ENCODE peak calls at places on chromosomes 12 and 14, in seven cellular contexts. G is spleen, S is psoas muscle, U is GM23248, N is aorta, T is RWPE2, L is stomach. W is an unnamed sample.
A peak's percentile ranks its signal among the peaks of the same experiment; 100 is the strongest.

GRCh38 chr12:28374556-28374955 is 184.3 kb downstream of the CCDC91 start:
- DNase-seq in G (no peak), S (no peak), U (peak; percentile 44), N (no peak), T (no peak), L (no peak), W (no peak)

GRCh38 chr12:50971946-50972345 is 19.6 kb downstream of the HIGD1C start:
- DNase-seq in G (no peak), S (no peak), U (peak; percentile 59), N (no peak), T (no peak), L (no peak), W (no peak)

GRCh38 chr14:99654235-99655000 is 9.5 kb downstream of the HHIPL1 start:
- DNase-seq in G (no peak), S (no peak), U (peak; percentile 84), N (peak; percentile 77), T (no peak), L (peak; percentile 71), W (no peak)

GRCh38 chr12:91577586-91578539 is 395.2 kb upstream of the DCN start:
- DNase-seq in G (no peak), S (no peak), U (peak; percentile 61), N (no peak), T (no peak), L (no peak), W (no peak)

GRCh38 chr14:101562659-101563351 is 1.5 kb downstream of the DIO3 start:
- DNase-seq in G (peak; percentile 71), S (peak; percentile 33), U (no peak), N (no peak), T (no peak), L (no peak), W (no peak)

GRCh38 chr14:102659797-102660196 is 67.3 kb downstream of the RCOR1 start:
- DNase-seq in G (no peak), S (no peak), U (peak; percentile 83), N (no peak), T (no peak), L (no peak), W (no peak)

GRCh38 chr14:72894623-72895378 is 900 bp upstream of the DPF3 start:
- DNase-seq in G (no peak), S (peak; percentile 75), U (peak; percentile 30), N (no peak), T (no peak), L (no peak), W (no peak)

GRCh38 chr12:40208707-40209106 is 16.1 kb upstream of the LRRK2 start:
- DNase-seq in G (no peak), S (no peak), U (no peak), N (peak; percentile 59), T (no peak), L (no peak), W (no peak)

GRCh38 chr12:57842342-57843294 is 3.9 kb downstream of the CTDSP2 start:
- DNase-seq in G (no peak), S (no peak), U (peak; percentile 66), N (no peak), T (no peak), L (no peak), W (no peak)

GRCh38 chr12:94168041-94168440 is 19.7 kb downstream of the PLXNC1 start:
- DNase-seq in G (no peak), S (no peak), U (no peak), N (no peak), T (no peak), L (no peak), W (no peak)
- H3K27me3 ChIP-seq in G (no peaks in the 10 kb centered on the region), S (no peaks in the 10 kb centered on the region), U (no peaks in the 10 kb centered on the region), N (no peaks in the 10 kb centered on the region), T (peaks cover 20% of the 10 kb centered on the region), L (no peaks in the 10 kb centered on the region), W (no peaks in the 10 kb centered on the region)

DNA sequence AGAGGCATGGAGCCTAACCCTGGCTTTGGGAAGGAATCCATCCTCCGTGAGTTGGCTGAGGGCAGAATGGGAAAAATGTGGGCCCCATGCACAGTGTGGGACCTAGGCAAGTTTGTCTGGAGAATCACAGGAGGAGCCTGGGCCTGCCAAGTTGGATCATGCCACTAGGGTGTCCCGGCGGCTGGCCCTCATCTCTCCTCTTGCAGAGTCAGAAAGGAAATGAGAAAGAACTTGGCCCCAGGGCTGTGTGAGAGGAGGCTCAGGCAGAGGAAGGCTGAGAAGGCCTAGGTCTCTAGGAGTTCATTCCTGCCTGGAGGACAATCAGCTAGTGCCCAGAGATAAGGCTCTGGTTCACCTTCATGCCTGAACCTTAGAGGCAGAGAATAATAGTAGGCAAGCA is 2.5 kb upstream of the ESRRB start:
- DNase-seq in G (no peak), S (no peak), U (no peak), N (no peak), T (no peak), L (no peak), W (no peak)
- H3K27me3 ChIP-seq in G (no peaks in the 10 kb centered on the region), S (peaks cover 28% of the 10 kb centered on the region), U (peaks cover 30% of the 10 kb centered on the region), N (no peaks in the 10 kb centered on the region), T (peaks cover 61% of the 10 kb centered on the region), L (peaks cover 77% of the 10 kb centered on the region), W (peaks cover 53% of the 10 kb centered on the region)

GRCh38 chr12:65822732-65823480 is 1.4 kb upstream of the HMGA2 start:
- DNase-seq in G (no peak), S (no peak), U (peak; percentile 42), N (peak; percentile 44), T (peak; percentile 54), L (peak; percentile 38), W (no peak)
- H3K27me3 ChIP-seq in G (peaks cover 7% of the 10 kb centered on the region), S (peaks cover 94% of the 10 kb centered on the region), U (no peaks in the 10 kb centered on the region), N (no peaks in the 10 kb centered on the region), T (no peaks in the 10 kb centered on the region), L (peaks cover 91% of the 10 kb centered on the region), W (peaks cover 57% of the 10 kb centered on the region)

GRCh38 chr14:50001146-50001998 is 108.5 kb downstream of the ARF6 start:
- DNase-seq in G (peak; percentile 89), S (peak; percentile 86), U (peak; percentile 99), N (peak; percentile 62), T (peak; percentile 88), L (peak; percentile 75), W (peak; percentile 66)
- H3K27me3 ChIP-seq in G (no peaks in the 10 kb centered on the region), S (no peaks in the 10 kb centered on the region), U (no peaks in the 10 kb centered on the region), N (no peaks in the 10 kb centered on the region), T (no peaks in the 10 kb centered on the region), L (no peaks in the 10 kb centered on the region), W (no peaks in the 10 kb centered on the region)

GRCh38 chr14:91470216-91470615 is 39.9 kb downstream of the PPP4R3A start:
- DNase-seq in G (no peak), S (no peak), U (no peak), N (no peak), T (no peak), L (no peak), W (no peak)
- H3K27me3 ChIP-seq in G (no peaks in the 10 kb centered on the region), S (no peaks in the 10 kb centered on the region), U (no peaks in the 10 kb centered on the region), N (no peaks in the 10 kb centered on the region), T (no peaks in the 10 kb centered on the region), L (no peaks in the 10 kb centered on the region), W (no peaks in the 10 kb centered on the region)

GRCh38 chr14:23431486-23431885 is 4.0 kb downstream of the MYH7 start:
- DNase-seq in G (peak; percentile 59), S (no peak), U (no peak), N (no peak), T (peak; percentile 53), L (no peak), W (no peak)

GRCh38 chr14:23434488-23435219 is 806 bp downstream of the MYH7 start:
- DNase-seq in G (no peak), S (no peak), U (no peak), N (no peak), T (peak; percentile 15), L (peak; percentile 9), W (no peak)

GRCh38 chr14:23432946-23433345 is 2.5 kb downstream of the MYH7 start:
- DNase-seq in G (peak; percentile 32), S (no peak), U (no peak), N (no peak), T (peak; percentile 23), L (no peak), W (no peak)

GRCh38 chr14:23432102-23432925 is 3.1 kb downstream of the MYH7 start:
- DNase-seq in G (peak; percentile 59), S (no peak), U (no peak), N (no peak), T (peak; percentile 38), L (no peak), W (no peak)

DNA sequence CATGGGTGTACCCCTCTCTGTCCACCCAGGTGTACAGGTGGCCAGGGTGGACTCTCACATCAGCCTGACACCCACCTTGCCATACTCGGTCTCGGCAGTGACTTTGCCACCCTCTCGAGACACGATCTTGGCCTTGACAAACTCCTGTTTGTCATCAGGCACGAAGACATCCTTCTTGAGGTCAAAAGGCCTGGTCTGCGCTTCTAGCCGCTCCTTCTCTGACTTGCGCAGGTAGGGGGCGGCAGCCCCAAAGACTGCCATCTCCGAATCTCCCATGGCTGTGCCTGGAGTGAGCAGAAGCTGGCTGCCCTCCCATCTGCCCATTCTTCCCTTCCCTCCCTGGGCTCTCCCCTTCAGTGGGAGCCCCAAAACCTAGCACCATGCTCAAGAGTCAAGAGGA is 2.0 kb downstream of the MYH7 start:
- DNase-seq in G (peak; percentile 54), S (no peak), U (no peak), N (no peak), T (peak; percentile 51), L (no peak), W (no peak)
- H3K27me3 ChIP-seq in G (no peaks in the 10 kb centered on the region), S (no peaks in the 10 kb centered on the region), U (peaks cover 16% of the 10 kb centered on the region), N (no peaks in the 10 kb centered on the region), T (no peaks in the 10 kb centered on the region), L (peaks cover 17% of the 10 kb centered on the region), W (no peaks in the 10 kb centered on the region)

GRCh38 chr14:28769358-28769757 is 2.8 kb downstream of the FOXG1 start:
- DNase-seq in G (no peak), S (no peak), U (no peak), N (no peak), T (no peak), L (no peak), W (no peak)
- H3K27me3 ChIP-seq in G (peaks cover 8% of the 10 kb centered on the region), S (peaks cover 93% of the 10 kb centered on the region), U (peaks cover 85% of the 10 kb centered on the region), N (no peaks in the 10 kb centered on the region), T (peaks cover 90% of the 10 kb centered on the region), L (peaks cover 99% of the 10 kb centered on the region), W (peaks cover 62% of the 10 kb centered on the region)

DNA sequence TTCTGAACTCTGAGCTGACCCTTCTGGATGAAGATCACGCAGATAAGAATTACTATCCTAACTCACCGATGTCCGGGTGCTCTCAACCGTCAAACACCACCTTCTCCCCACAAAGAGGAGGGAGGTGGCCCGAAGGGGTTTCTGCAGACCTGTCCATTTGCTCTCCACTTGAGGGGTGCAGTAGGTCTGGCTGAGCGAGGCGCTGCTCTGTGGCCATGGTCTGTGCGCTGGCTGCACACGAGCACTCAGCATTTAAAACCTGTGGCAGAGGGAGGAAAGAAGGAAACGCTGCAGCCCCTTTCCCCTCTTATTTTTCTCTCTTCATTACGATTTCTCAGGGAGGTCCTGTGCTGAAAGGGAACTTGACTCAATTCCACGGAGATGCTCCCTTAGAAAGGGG is 1.5 kb upstream of the HOXC13 start:
- DNase-seq in G (no peak), S (no peak), U (no peak), N (no peak), T (no peak), L (no peak), W (no peak)
- H3K27me3 ChIP-seq in G (peaks cover 16% of the 10 kb centered on the region), S (peaks cover 100% of the 10 kb centered on the region), U (peaks cover 99% of the 10 kb centered on the region), N (no peaks in the 10 kb centered on the region), T (peaks cover 83% of the 10 kb centered on the region), L (peaks cover 100% of the 10 kb centered on the region), W (peaks cover 99% of the 10 kb centered on the region)

DNA sequence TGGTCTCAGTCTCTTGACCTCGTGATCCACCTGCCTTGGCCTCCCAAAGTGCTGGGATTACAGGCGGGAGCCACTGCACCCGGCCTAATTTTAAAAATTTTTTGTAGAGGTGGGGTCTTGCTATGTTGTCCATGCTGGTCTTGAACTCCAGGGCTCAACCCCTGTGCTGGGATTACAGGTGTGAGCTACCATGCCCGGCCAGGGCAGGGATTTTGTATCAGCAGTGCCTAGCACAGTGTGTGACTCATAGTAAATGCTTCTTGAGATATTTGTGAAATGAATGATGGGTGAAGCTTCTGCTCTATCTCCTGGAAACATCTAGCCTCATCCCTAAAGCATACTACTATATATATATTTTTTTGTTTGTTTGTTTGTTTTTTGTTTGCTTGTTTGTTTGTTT is 36.5 kb downstream of the CCDC63 start:
- DNase-seq in G (no peak), S (no peak), U (no peak), N (no peak), T (no peak), L (no peak), W (no peak)
- H3K27me3 ChIP-seq in G (no peaks in the 10 kb centered on the region), S (no peaks in the 10 kb centered on the region), U (no peaks in the 10 kb centered on the region), N (no peaks in the 10 kb centered on the region), T (no peaks in the 10 kb centered on the region), L (no peaks in the 10 kb centered on the region), W (no peaks in the 10 kb centered on the region)